ENCODE peak calls at places on chromosomes 7 and 10, in four cellular contexts. One of them, this sample, is unnamed.

GRCh38 chr7:126501617-126502016 is 751.1 kb downstream of the GRM8 start:
- DNase-seq in A549: no peak
- DNase-seq in HepG2: no peak
- DNase-seq in GM12878: no peak
- DNase-seq in this sample: no peak

GRCh38 chr10:112361951-112362770 is 11.8 kb upstream of the ACSL5 start:
- DNase-seq in A549: no peak
- DNase-seq in GM12878: no peak
- DNase-seq in HepG2: no peak
- DNase-seq in this sample: no peak

GRCh38 chr10:13920465-13920864 is 333.7 kb downstream of the PRPF18 start:
- DNase-seq in GM12878: no peak
- DNase-seq in A549: no peak
- DNase-seq in HepG2: no peak
- DNase-seq in this sample: no peak

GRCh38 chr10:3780056-3780765 is 4.8 kb downstream of the KLF6 start:
- DNase-seq in GM12878: no peak
- DNase-seq in HepG2: no peak
- DNase-seq in A549: no peak
- DNase-seq in this sample: no peak

GRCh38 chr7:127437772-127438330 is 45.3 kb upstream of the ZNF800 start:
- DNase-seq in GM12878: no peak
- DNase-seq in HepG2: no peak
- DNase-seq in A549: no peak
- DNase-seq in this sample: no peak

GRCh38 chr10:110530131-110530831 is 32.6 kb downstream of the DUSP5 start:
- DNase-seq in A549: peak
- DNase-seq in HepG2: peak
- DNase-seq in GM12878: no peak
- DNase-seq in this sample: no peak

GRCh38 chr10:50224330-50224952 is 26.9 kb downstream of the ASAH2 start:
- DNase-seq in GM12878: peak
- DNase-seq in A549: peak
- DNase-seq in HepG2: peak
- DNase-seq in this sample: peak

GRCh38 chr7:91020611-91021385 is 243.4 kb upstream of the FZD1 start:
- DNase-seq in A549: no peak
- DNase-seq in GM12878: no peak
- DNase-seq in HepG2: no peak
- DNase-seq in this sample: no peak

GRCh38 chr10:71088054-71088453 is 124.3 kb upstream of the UNC5B start:
- DNase-seq in GM12878: no peak
- DNase-seq in A549: no peak
- DNase-seq in HepG2: no peak
- DNase-seq in this sample: no peak

GRCh38 chr10:127872011-127872741 is 20.6 kb downstream of the CLRN3 start:
- DNase-seq in HepG2: no peak
- DNase-seq in GM12878: no peak
- DNase-seq in A549: no peak
- DNase-seq in this sample: no peak

GRCh38 chr7:128167316-128167691 is 73.8 kb upstream of the LEP start:
- DNase-seq in HepG2: no peak
- DNase-seq in GM12878: no peak
- DNase-seq in A549: peak
- DNase-seq in this sample: peak

GRCh38 chr10:124092270-124093075 is 925 bp downstream of the CHST15 start:
- DNase-seq in A549: peak
- DNase-seq in HepG2: no peak
- DNase-seq in GM12878: no peak
- DNase-seq in this sample: peak

GRCh38 chr10:124093076-124093773 is at the start of gene CHST15:
- DNase-seq in HepG2: peak
- DNase-seq in GM12878: no peak
- DNase-seq in A549: peak
- DNase-seq in this sample: no peak

GRCh38 chr10:124089859-124090258 is 3.5 kb downstream of the CHST15 start:
- DNase-seq in HepG2: no peak
- DNase-seq in GM12878: no peak
- DNase-seq in A549: no peak
- DNase-seq in this sample: no peak

GRCh38 chr10:124090630-124091209 is 2.7 kb downstream of the CHST15 start:
- DNase-seq in HepG2: peak
- DNase-seq in A549: no peak
- DNase-seq in GM12878: no peak
- DNase-seq in this sample: no peak

GRCh38 chr10:124091646-124092269 is 1.6 kb downstream of the CHST15 start:
- DNase-seq in HepG2: no peak
- DNase-seq in A549: peak
- DNase-seq in GM12878: no peak
- DNase-seq in this sample: no peak
- TF ChIP-seq CEBPB in HepG2: no peak
- TF ChIP-seq CEBPB in A549: peak
- TF ChIP-seq CEBPB in GM12878: no peak
- TF ChIP-seq CEBPB in this sample: no peak

GRCh38 chr7:112487938-112488575 is 7.3 kb downstream of the LSMEM1 start:
- DNase-seq in HepG2: no peak
- DNase-seq in A549: no peak
- DNase-seq in GM12878: no peak
- DNase-seq in this sample: no peak
- TF ChIP-seq ESRRA in HepG2: no peak
- TF ChIP-seq ESRRA in A549: no peak
- TF ChIP-seq ESRRA in GM12878: no peak
- TF ChIP-seq ESRRA in this sample: no peak

DNA sequence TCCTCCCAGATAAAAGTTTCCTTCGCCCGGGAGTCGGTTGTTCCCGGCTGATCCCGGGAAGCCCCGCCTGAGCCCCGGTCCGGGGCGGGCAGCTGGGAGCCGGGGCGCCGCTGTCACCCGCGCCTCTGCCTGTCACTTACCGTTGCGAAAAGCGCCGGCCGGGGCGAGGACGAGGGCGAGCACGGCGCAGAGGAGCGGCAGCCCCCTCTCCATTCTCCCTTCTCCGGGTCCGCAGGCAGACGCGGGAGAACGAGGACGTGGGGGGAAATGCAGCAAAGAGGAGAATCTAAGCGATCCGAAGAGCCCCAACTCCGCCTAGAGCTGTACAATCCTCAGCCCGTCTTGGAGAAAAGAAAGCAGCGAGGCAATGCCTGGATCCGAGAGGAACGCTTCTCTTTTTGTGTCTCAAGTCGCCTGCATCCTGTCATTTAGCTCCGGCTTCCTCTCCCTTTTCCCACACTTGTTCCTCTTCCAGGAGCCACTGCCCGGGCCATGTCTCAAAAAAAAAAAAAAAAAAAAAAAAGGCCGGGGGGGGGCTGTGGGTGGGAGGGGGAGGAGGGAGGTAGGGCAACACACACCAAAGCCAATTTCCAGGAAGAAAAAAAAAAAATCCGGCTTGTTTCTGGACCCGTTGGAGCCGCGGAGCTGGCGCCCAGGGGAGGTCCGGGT is at the start of gene NRP1:
- DNase-seq in HepG2: no peak
- DNase-seq in A549: no peak
- DNase-seq in GM12878: no peak
- DNase-seq in this sample: no peak
- TF ChIP-seq CHD2 in HepG2: no peak
- TF ChIP-seq CHD2 in A549: no peak
- TF ChIP-seq CHD2 in GM12878: no peak
- TF ChIP-seq CHD2 in this sample: no peak

DNA sequence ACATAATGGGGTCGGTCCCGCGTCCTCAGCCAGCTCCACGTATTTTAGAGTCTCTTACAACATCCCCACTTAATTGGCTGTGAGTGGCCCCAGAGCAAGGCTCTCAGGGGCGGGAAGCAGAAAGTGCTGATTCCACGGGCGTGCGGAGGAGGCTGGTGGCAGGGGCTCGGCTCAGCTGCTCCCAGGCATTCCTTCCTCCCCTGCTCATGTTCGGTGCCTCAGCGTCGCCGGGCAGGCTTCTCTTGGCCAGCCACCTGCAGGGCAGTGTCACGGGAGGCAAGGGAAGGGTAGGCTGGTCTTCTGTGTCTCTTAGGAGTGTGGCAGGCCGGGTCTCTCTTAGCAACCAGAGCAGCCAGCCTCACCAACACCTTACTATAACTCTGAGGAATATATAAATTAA is 33.8 kb downstream of the IL15RA start:
- DNase-seq in A549: no peak
- DNase-seq in GM12878: no peak
- DNase-seq in HepG2: no peak
- DNase-seq in this sample: no peak
- TF ChIP-seq CEBPB in A549: no peak
- TF ChIP-seq CEBPB in GM12878: no peak
- TF ChIP-seq CEBPB in HepG2: no peak
- TF ChIP-seq CEBPB in this sample: no peak

DNA sequence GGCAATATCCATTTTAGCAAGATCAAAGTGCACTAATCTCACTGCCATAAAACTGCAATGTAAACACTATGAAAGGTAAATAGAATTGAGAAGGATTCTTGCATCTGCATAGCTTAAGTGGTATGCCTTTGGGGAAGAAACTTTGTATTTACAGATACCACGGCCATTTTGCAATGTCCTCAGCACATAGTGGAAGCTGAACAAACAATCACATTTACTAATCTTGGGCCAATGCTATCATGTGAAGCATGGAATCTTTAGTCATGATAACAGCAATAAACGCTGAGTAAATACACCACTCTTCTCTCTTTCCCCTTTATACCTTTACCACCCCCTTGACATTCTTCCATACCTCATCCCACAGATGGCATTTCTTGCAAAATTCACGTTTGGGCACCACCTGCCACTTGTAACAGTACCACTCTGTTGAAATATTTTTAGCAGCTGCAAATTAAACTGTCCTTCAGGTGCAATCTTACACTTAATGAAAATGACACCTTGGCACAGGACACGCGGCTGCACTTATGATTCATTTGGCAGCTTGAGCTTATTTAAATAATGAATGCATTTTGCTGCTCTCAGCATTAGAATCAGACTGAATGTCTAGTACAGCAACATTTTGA is 171.8 kb downstream of the SEMA3A start:
- DNase-seq in GM12878: no peak
- DNase-seq in HepG2: peak
- DNase-seq in A549: peak
- DNase-seq in this sample: no peak
- TF ChIP-seq ESRRA in GM12878: no peak
- TF ChIP-seq ESRRA in HepG2: no peak
- TF ChIP-seq ESRRA in A549: no peak
- TF ChIP-seq ESRRA in this sample: no peak

This sample was measured in K562.